ENCODE peak calls at places on chromosomes 6 and 20, in ten cellular contexts. J, Y, G, I, O, Z, W, U, C and R are unnamed samples.

GRCh38 chr6:17984822-17985660 is 2.4 kb downstream of the KIF13A start:
- DNase-seq in C (peak), O (no peak), W (no peak), U (no peak), G (no peak), Y (no peak), Z (no peak), J (no peak), I (no peak), R (no peak)

GRCh38 chr6:61682562-61682961 is 603.5 kb downstream of the KHDRBS2 start:
- DNase-seq in J (no peak), O (no peak), W (no peak), C (no peak), Y (no peak), U (no peak), G (no peak), I (no peak), Z (no peak), R (no peak)

GRCh38 chr6:1644516-1644915 is 34.8 kb downstream of the FOXC1 start:
- DNase-seq in Y (no peak), O (no peak), Z (no peak), J (no peak), G (no peak), I (no peak), W (no peak), C (no peak), U (no peak), R (no peak)

GRCh38 chr6:25296217-25296905 is 17.2 kb downstream of the CARMIL1 start:
- DNase-seq in C (no peak), W (no peak), Z (no peak), Y (no peak), G (no peak), J (no peak), O (no peak), U (no peak), I (no peak), R (no peak)

GRCh38 chr6:114648847-114649246 is 306.0 kb upstream of the HS3ST5 start:
- DNase-seq in C (no peak), I (no peak), Z (no peak), U (no peak), J (no peak), O (no peak), W (no peak), Y (no peak), G (no peak), R (no peak)

GRCh38 chr20:43681468-43681942 is 14.6 kb downstream of the MYBL2 start:
- DNase-seq in G (no peak), I (no peak), O (no peak), Z (peak), W (no peak), J (no peak), Y (peak), C (no peak), U (no peak), R (no peak)

GRCh38 chr6:39654121-39654520 is 71.1 kb downstream of the KIF6 start:
- DNase-seq in O (no peak), W (no peak), U (no peak), Y (no peak), G (no peak), I (no peak), Z (no peak), C (no peak), J (no peak), R (no peak)

GRCh38 chr6:16840291-16840690 is 79.0 kb upstream of the ATXN1 start:
- DNase-seq in Z (no peak), Y (peak), U (no peak), O (no peak), W (no peak), C (no peak), I (no peak), J (no peak), G (no peak), R (no peak)

GRCh38 chr6:39665871-39666270 is 59.3 kb downstream of the KIF6 start:
- DNase-seq in Y (no peak), O (no peak), G (no peak), U (no peak), I (no peak), W (no peak), Z (no peak), J (no peak), C (peak), R (no peak)

GRCh38 chr6:36309212-36309611 is 27.5 kb downstream of the BNIP5 start:
- DNase-seq in G (no peak), Z (no peak), I (no peak), U (no peak), C (no peak), Y (no peak), J (no peak), W (no peak), O (no peak), R (no peak)

GRCh38 chr6:132322398-132322797 is 78.9 kb downstream of the MOXD1 start:
- DNase-seq in I (no peak), O (no peak), W (no peak), Z (no peak), Y (no peak), J (no peak), G (no peak), C (peak), U (no peak), R (no peak)

GRCh38 chr20:19012671-19013070 is 199.1 kb downstream of the SCP2D1 start:
- DNase-seq in G (peak), I (no peak), Z (no peak), Y (no peak), J (no peak), W (no peak), O (no peak), C (no peak), U (peak), R (peak)

GRCh38 chr6:43436577-43437282 is 9.4 kb downstream of the ABCC10 start:
- DNase-seq in O (no peak), U (no peak), G (peak), W (no peak), I (no peak), J (no peak), Y (no peak), C (peak), Z (no peak), R (no peak)

GRCh38 chr20:44003609-44004008 is 89.0 kb downstream of the TOX2 start:
- DNase-seq in W (no peak), G (no peak), J (no peak), C (no peak), O (no peak), Y (no peak), U (no peak), I (no peak), Z (no peak), R (no peak)

GRCh38 chr20:15039088-15039762 is 701.8 kb upstream of the FLRT3 start:
- DNase-seq in U (no peak), I (no peak), Y (no peak), J (no peak), W (no peak), O (no peak), G (peak), C (no peak), Z (no peak), R (no peak)

GRCh38 chr20:48737463-48738093 is 90.2 kb downstream of the PREX1 start:
- DNase-seq in Y (no peak), C (no peak), J (no peak), Z (no peak), G (no peak), W (no peak), U (no peak), I (no peak), O (no peak), R (no peak)

GRCh38 chr20:53883098-53883762 is 187.2 kb downstream of the BCAS1 start:
- DNase-seq in Y (no peak), G (no peak), I (no peak), J (no peak), O (no peak), Z (no peak), C (peak), W (no peak), U (no peak), R (no peak)

GRCh38 chr6:16121339-16121738 is 7.5 kb upstream of the MYLIP start:
- DNase-seq in O (no peak), G (no peak), Z (no peak), I (no peak), C (no peak), W (no peak), Y (no peak), U (no peak), J (no peak), R (no peak)

GRCh38 chr6:105849741-105850140 is 236.4 kb upstream of the PRDM1 start:
- DNase-seq in O (no peak), Z (no peak), G (no peak), U (no peak), Y (no peak), C (peak), J (no peak), I (no peak), W (no peak), R (no peak)

GRCh38 chr6:49806145-49806544 is 19.1 kb upstream of the PGK2 start:
- DNase-seq in O (no peak), I (no peak), J (no peak), U (no peak), Z (no peak), W (no peak), C (no peak), Y (no peak), G (no peak), R (no peak)

GRCh38 chr20:24910461-24910860 is 38.6 kb upstream of the CST7 start:
- DNase-seq in U (no peak), I (no peak), G (no peak), W (no peak), Z (no peak), Y (no peak), J (no peak), C (no peak), O (no peak), R (no peak)

GRCh38 chr6:158068893-158069799 is 87.5 kb downstream of the SYNJ2 start:
- DNase-seq in U (no peak), I (peak), C (peak), Y (no peak), J (no peak), Z (no peak), W (no peak), G (peak), O (peak), R (no peak)

GRCh38 chr6:146357578-146358340 is 185.9 kb upstream of the RAB32 start:
- DNase-seq in U (no peak), C (peak), Z (no peak), G (peak), O (no peak), J (no peak), W (no peak), I (no peak), Y (peak), R (no peak)

GRCh38 chr20:19903168-19903676 is 113.9 kb upstream of the NAA20 start:
- DNase-seq in O (peak), J (no peak), Z (no peak), Y (peak), G (no peak), C (peak), U (no peak), W (no peak), I (peak), R (no peak)

GRCh38 chr6:34514593-34515472 is 41.3 kb downstream of the SPDEF start:
- DNase-seq in I (peak), G (no peak), C (peak), J (peak), Z (peak), W (peak), Y (no peak), O (no peak), U (peak), R (no peak)
- TF ChIP-seq CTCF in I (no peak), G (no peak), C (no peak), J (no peak), Z (no peak), W (no peak), Y (no peak), O (no peak), U (no peak), R (no peak)

GRCh38 chr20:17628101-17628841 is 53.8 kb downstream of the RRBP1 start:
- DNase-seq in Z (peak), W (no peak), O (peak), J (no peak), C (no peak), Y (no peak), U (no peak), I (peak), G (no peak), R (no peak)
- TF ChIP-seq CTCF in Z (no peak), W (no peak), O (no peak), J (peak), C (no peak), Y (no peak), U (no peak), I (no peak), G (no peak), R (no peak)

GRCh38 chr20:33740189-33740588 is 8.4 kb downstream of the ZNF341 start:
- DNase-seq in O (no peak), I (no peak), W (no peak), J (no peak), Z (no peak), U (no peak), C (peak), G (no peak), Y (no peak), R (no peak)
- TF ChIP-seq CTCF in O (no peak), I (no peak), W (no peak), J (no peak), Z (no peak), U (no peak), C (no peak), G (no peak), Y (no peak), R (no peak)

GRCh38 chr20:38726849-38727601 is 2.7 kb downstream of the SLC32A1 start:
- DNase-seq in O (no peak), I (no peak), G (no peak), U (peak), W (peak), Z (no peak), Y (peak), C (no peak), J (peak), R (peak)

GRCh38 chr20:38727602-38728236 is 3.4 kb downstream of the SLC32A1 start:
- DNase-seq in G (no peak), Z (no peak), O (no peak), W (no peak), Y (peak), I (no peak), U (no peak), C (no peak), J (no peak), R (no peak)

GRCh38 chr20:38724603-38725457 is 544 bp downstream of the SLC32A1 start:
- DNase-seq in U (peak), I (no peak), G (no peak), O (no peak), W (peak), C (no peak), Z (no peak), Y (peak), J (peak), R (no peak)

GRCh38 chr20:38725458-38725958 is 1.2 kb downstream of the SLC32A1 start:
- DNase-seq in W (no peak), Z (no peak), J (no peak), I (no peak), O (no peak), U (no peak), C (no peak), G (no peak), Y (no peak), R (no peak)

GRCh38 chr20:38725959-38726848 is 1.9 kb downstream of the SLC32A1 start:
- DNase-seq in G (peak), I (no peak), O (peak), W (peak), Z (no peak), J (peak), C (peak), Y (peak), U (peak), R (no peak)
- TF ChIP-seq CTCF in G (peak), I (peak), O (no peak), W (peak), Z (peak), J (peak), C (peak), Y (peak), U (peak), R (peak)

GRCh38 chr6:137926207-137926731 is 59.2 kb downstream of the TNFAIP3 start:
- DNase-seq in I (no peak), C (peak), W (no peak), G (peak), Z (no peak), U (peak), O (no peak), Y (no peak), J (peak), R (no peak)

GRCh38 chr6:137926985-137927384 is 59.9 kb downstream of the TNFAIP3 start:
- DNase-seq in J (no peak), Y (no peak), I (no peak), O (no peak), U (no peak), Z (no peak), G (no peak), W (no peak), C (no peak), R (no peak)

GRCh38 chr6:137925299-137925698 is 58.2 kb downstream of the TNFAIP3 start:
- DNase-seq in O (no peak), Z (no peak), Y (no peak), G (no peak), J (no peak), I (no peak), U (no peak), C (no peak), W (no peak), R (no peak)

GRCh38 chr6:137928286-137928685 is 61.2 kb downstream of the TNFAIP3 start:
- DNase-seq in C (no peak), J (no peak), U (no peak), O (no peak), G (no peak), I (peak), Z (no peak), Y (no peak), W (no peak), R (no peak)

GRCh38 chr6:137927777-137928218 is 60.7 kb downstream of the TNFAIP3 start:
- DNase-seq in I (no peak), Z (no peak), J (no peak), G (no peak), Y (peak), U (no peak), O (peak), C (peak), W (no peak), R (no peak)
- TF ChIP-seq CTCF in I (no peak), Z (no peak), J (no peak), G (no peak), Y (no peak), U (no peak), O (no peak), C (no peak), W (no peak), R (no peak)

DNA sequence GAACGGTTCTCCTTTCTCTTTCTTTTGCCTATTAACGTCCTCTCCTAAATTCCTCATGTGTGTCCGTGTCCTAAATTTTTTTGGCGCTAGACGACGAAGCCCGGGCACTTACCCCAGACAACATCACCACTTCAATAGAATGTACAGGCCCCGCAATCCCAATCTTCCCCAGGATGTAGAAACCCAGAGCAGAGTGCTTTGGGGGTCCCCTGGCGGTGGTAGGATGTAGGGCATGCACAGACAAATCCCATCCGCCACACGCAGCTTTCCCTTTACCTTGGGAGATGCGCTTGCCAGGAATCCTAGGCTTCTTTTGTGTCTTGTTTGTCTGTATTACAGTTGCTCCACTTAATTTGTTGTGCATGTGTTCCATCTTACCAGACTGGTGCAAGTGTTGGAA is 417.3 kb upstream of the ARID1B start:
- DNase-seq in J (peak), Y (no peak), Z (no peak), W (peak), O (no peak), C (no peak), U (peak), I (no peak), G (no peak), R (no peak)
- TF ChIP-seq CTCF in J (peak), Y (no peak), Z (no peak), W (peak), O (no peak), C (no peak), U (peak), I (no peak), G (no peak), R (peak)